ENCODE peak calls at places on chromosomes 1 and 21, in five cellular contexts. K is heart right ventricle, M is WTC11, V is sigmoid colon, T is Calu3. N is an unnamed sample.

GRCh38 chr1:10824821-10825540 is 28.5 kb upstream of the CASZ1 start:
- DNase-seq in K (no peak), M (no peak), V (no peak), T (no peak), N (no peak)

GRCh38 chr1:186617860-186618780 is 62.1 kb downstream of the PTGS2 start:
- DNase-seq in K (peak; percentile 8), M (no peak), V (peak; percentile 70), T (peak; percentile 76), N (no peak)

GRCh38 chr1:168271636-168272035 is 9.0 kb upstream of the TBX19 start:
- DNase-seq in K (no peak), M (no peak), V (no peak), T (no peak), N (no peak)

GRCh38 chr1:6090288-6090687 is 44.6 kb downstream of the KCNAB2 start:
- DNase-seq in K (no peak), M (no peak), V (no peak), T (no peak), N (no peak)

GRCh38 chr1:53048960-53049573 is 12.9 kb upstream of the PODN start:
- DNase-seq in K (peak; percentile 54), M (no peak), V (no peak), T (no peak), N (no peak)

GRCh38 chr1:22736496-22737088 is 26.0 kb downstream of the EPHB2 start:
- DNase-seq in K (no peak), M (no peak), V (no peak), T (no peak), N (no peak)

GRCh38 chr1:6365047-6365446 is 28.5 kb downstream of the ACOT7 start:
- DNase-seq in K (no peak), M (no peak), V (no peak), T (no peak), N (no peak)

GRCh38 chr1:85349224-85349623 is 72.8 kb upstream of the BCL10 start:
- DNase-seq in K (no peak), M (no peak), V (no peak), T (no peak), N (no peak)

GRCh38 chr21:41497836-41498235 is 10.1 kb downstream of the TMPRSS2 start:
- DNase-seq in K (no peak), M (no peak), V (no peak), T (no peak), N (no peak)

GRCh38 chr1:117586747-117587478 is 18.9 kb upstream of the TENT5C start:
- DNase-seq in K (no peak), M (no peak), V (peak; percentile 58), T (no peak), N (no peak)

GRCh38 chr1:157961805-157962762 is 31.4 kb upstream of the KIRREL1 start:
- DNase-seq in K (no peak), M (no peak), V (no peak), T (peak; percentile 66), N (no peak)

GRCh38 chr1:158180741-158181576 is at the start of gene CD1D:
- DNase-seq in K (peak; percentile 44), M (peak; percentile 64), V (peak; percentile 67), T (peak; percentile 34), N (peak; percentile 68)

GRCh38 chr1:6108937-6109636 is 63.4 kb downstream of the KCNAB2 start:
- DNase-seq in K (no peak), M (peak; percentile 62), V (no peak), T (peak; percentile 66), N (peak; percentile 28)

GRCh38 chr1:54398963-54399528 is 7.1 kb downstream of the SSBP3 start:
- DNase-seq in K (no peak), M (no peak), V (no peak), T (no peak), N (no peak)

GRCh38 chr1:216902669-216903388 is 179.6 kb upstream of the ESRRG start:
- DNase-seq in K (no peak), M (no peak), V (no peak), T (peak; percentile 50), N (no peak)

GRCh38 chr1:16927256-16927655 is 5.5 kb downstream of the CROCC start:
- DNase-seq in K (no peak), M (no peak), V (no peak), T (no peak), N (no peak)

GRCh38 chr1:16926491-16927195 is 4.9 kb downstream of the CROCC start:
- DNase-seq in K (no peak), M (no peak), V (no peak), T (no peak), N (peak; percentile 55)

GRCh38 chr1:16924919-16925477 is 3.3 kb downstream of the CROCC start:
- DNase-seq in K (no peak), M (no peak), V (no peak), T (no peak), N (no peak)

GRCh38 chr1:16925635-16926490 is 4.1 kb downstream of the CROCC start:
- DNase-seq in K (no peak), M (no peak), V (no peak), T (no peak), N (no peak)

GRCh38 chr1:16927711-16928485 is 6.2 kb downstream of the CROCC start:
- DNase-seq in K (no peak), M (no peak), V (peak; percentile 62), T (no peak), N (no peak)
- TF ChIP-seq CTCF in K (no peak), M (no peak), V (no peak), T (no peak), N (no peak)

GRCh38 chr1:221154932-221155331 is 275.7 kb downstream of the HLX start:
- DNase-seq in K (no peak), M (no peak), V (no peak), T (no peak), N (no peak)
- TF ChIP-seq CTCF in K (no peak), M (no peak), V (no peak), T (no peak), N (no peak)

DNA sequence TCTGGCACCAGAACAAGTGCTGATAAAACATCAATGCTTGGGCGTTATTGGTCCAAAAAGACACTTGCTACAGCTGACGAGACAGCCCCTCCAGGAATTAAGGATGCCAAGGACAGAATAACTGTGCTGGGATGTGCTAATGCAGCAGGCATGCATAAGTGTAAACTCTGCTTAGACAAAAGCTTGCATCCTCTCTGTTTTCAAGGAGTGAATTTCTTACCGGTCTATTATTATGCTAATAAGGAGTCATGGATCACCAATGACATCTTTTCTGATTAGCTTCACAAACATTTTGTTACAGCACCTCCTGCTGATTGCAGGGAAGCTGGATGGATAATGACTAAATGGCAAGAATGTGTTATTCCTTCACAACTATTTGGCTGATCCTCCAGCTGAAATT is 402.0 kb downstream of the LTN1 start:
- DNase-seq in K (no peak), M (no peak), V (no peak), T (no peak), N (no peak)
- TF ChIP-seq CTCF in K (no peak), M (no peak), V (no peak), T (no peak), N (no peak)

GRCh38 chr1:25694167-25694566 is 77.6 kb downstream of the MAN1C1 start:
- DNase-seq in K (no peak), M (no peak), V (peak; percentile 90), T (no peak), N (no peak)

GRCh38 chr1:25694591-25695007 is 78.0 kb downstream of the MAN1C1 start:
- DNase-seq in K (no peak), M (no peak), V (peak; percentile 82), T (no peak), N (no peak)

GRCh38 chr1:25695991-25696330 is 79.4 kb downstream of the MAN1C1 start:
- DNase-seq in K (no peak), M (no peak), V (peak; percentile 71), T (no peak), N (no peak)

GRCh38 chr1:25697426-25698220 is 81.0 kb downstream of the MAN1C1 start:
- DNase-seq in K (no peak), M (no peak), V (no peak), T (no peak), N (no peak)

GRCh38 chr1:25695066-25695990 is 78.7 kb downstream of the MAN1C1 start:
- DNase-seq in K (peak; percentile 82), M (peak; percentile 54), V (peak; percentile 94), T (peak; percentile 14), N (no peak)
- TF ChIP-seq CTCF in K (peak; percentile 56), M (no peak), V (no peak), T (no peak), N (no peak)

DNA sequence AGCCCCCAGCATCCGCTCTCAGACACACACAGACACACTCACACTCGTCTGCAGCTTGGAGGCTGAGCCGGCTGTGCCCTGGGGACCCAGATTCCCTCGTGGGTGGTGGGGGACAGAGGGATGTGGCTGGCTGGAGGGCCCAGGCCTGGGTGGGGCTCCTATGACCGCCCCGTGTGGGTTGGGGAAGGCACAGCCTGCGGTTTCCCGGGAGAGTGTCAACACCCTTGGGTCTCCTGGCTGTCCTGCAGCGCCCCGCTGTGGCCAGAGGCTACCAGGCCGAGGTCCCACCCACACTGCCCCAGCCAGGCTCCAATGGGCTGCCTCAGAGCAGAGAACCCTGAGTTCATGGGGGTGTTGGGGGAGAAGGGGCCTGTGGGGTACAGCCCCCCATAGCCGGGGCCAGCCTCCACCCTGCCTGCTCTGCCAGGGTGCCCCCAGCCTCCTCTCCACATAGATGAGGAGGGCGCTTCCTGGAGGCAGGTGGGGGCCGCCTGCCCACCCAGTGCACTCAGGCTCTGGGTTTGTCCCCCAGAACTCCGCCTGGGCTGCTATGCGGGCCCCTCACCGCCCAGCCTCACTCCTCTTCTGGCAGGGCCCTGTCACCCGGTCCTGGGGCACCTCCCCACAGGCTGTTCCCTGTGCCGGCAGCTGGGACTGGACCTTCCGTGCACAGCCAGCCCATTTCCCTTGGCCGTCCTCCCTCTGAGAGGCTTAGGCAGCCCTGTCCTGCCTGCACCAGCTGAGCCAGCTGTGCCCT is at the start of gene TTC34:
- DNase-seq in K (no peak), M (peak; percentile 63), V (peak; percentile 61), T (peak; percentile 59), N (peak; percentile 46)
- TF ChIP-seq CTCF in K (peak; percentile 45), M (peak; percentile 29), V (no peak), T (peak; percentile 22), N (no peak)

GRCh38 chr1:42730002-42730401 is 10.0 kb downstream of the CLDN19 start:
- DNase-seq in K (no peak), M (peak; percentile 39), V (no peak), T (no peak), N (no peak)
- TF ChIP-seq CTCF in K (no peak), M (no peak), V (no peak), T (no peak), N (no peak)

N was measured in nephron progenitor cell.